ENCODE peak calls at places on chromosome 5, in nine cellular contexts. W, I, D, J, M, H, K, S and V are unnamed samples.

GRCh38 chr5:14552017-14552416 is 29.6 kb upstream of the OTULINL start:
- DNase-seq in W (no peak), I (no peak), D (no peak), J (no peak), M (no peak), H (no peak), K (no peak), S (no peak), V (peak)

GRCh38 chr5:180212363-180213255 is 3.6 kb upstream of the RASGEF1C start:
- DNase-seq in W (no peak), I (no peak), D (no peak), J (no peak), M (no peak), H (no peak), K (no peak), S (no peak), V (no peak)

GRCh38 chr5:80957031-80957761 is 3.0 kb upstream of the RASGRF2 start:
- DNase-seq in W (peak), I (no peak), D (no peak), J (peak), M (no peak), H (no peak), K (no peak), S (peak), V (peak)

GRCh38 chr5:106849266-106849665 is 821.5 kb downstream of the EFNA5 start:
- DNase-seq in W (no peak), I (no peak), D (no peak), J (no peak), M (no peak), H (no peak), K (no peak), S (no peak), V (no peak)

GRCh38 chr5:132215329-132215728 is 12.3 kb downstream of the P4HA2 start:
- DNase-seq in W (no peak), I (no peak), D (no peak), J (no peak), M (peak), H (peak), K (no peak), S (no peak), V (peak)

GRCh38 chr5:53568868-53569267 is 8.4 kb downstream of the NDUFS4 start:
- DNase-seq in W (no peak), I (no peak), D (no peak), J (no peak), M (peak), H (no peak), K (no peak), S (no peak), V (no peak)

GRCh38 chr5:158898185-158899177 is 201.2 kb downstream of the EBF1 start:
- DNase-seq in W (no peak), I (no peak), D (no peak), J (no peak), M (no peak), H (no peak), K (no peak), S (no peak), V (no peak)

GRCh38 chr5:143600396-143601075 is 197.1 kb upstream of the NR3C1 start:
- DNase-seq in W (no peak), I (no peak), D (no peak), J (no peak), M (peak), H (no peak), K (no peak), S (no peak), V (peak)

GRCh38 chr5:134525687-134526482 is 415 bp downstream of the JADE2 start:
- DNase-seq in W (no peak), I (peak), D (peak), J (no peak), M (peak), H (peak), K (peak), S (peak), V (peak)